ENCODE peak calls at places on chromosomes 2 and 18, in seven cellular contexts. N is GM06990, C is stomach, X is IMR-90, H is heart right ventricle, D is colonic mucosa, F is cardiac muscle cell. V is an unnamed sample.

GRCh38 chr2:60432202-60432601 is 121.3 kb downstream of the BCL11A start:
- DNase-seq in N (no peak), C (no peak), X (no peak), H (no peak), D (no peak), F (no peak), V (peak; percentile 40)

GRCh38 chr2:91974401-91975129 is 2896.7 kb upstream of the TEKT4 start:
- DNase-seq in N (no peak), C (no peak), X (no peak), H (no peak), D (no peak), F (no peak), V (no peak)

GRCh38 chr2:180000434-180000833 is 6.7 kb downstream of the CWC22 start:
- DNase-seq in N (no peak), C (no peak), X (peak; percentile 36), H (no peak), D (no peak), F (peak; percentile 37), V (peak; percentile 42)

GRCh38 chr18:80229342-80229741 is 18.0 kb downstream of the PARD6G start:
- DNase-seq in N (no peak), C (no peak), X (no peak), H (no peak), D (no peak), F (peak; percentile 37), V (no peak)

GRCh38 chr2:12697617-12698016 is 19.1 kb upstream of the TRIB2 start:
- DNase-seq in N (no peak), C (no peak), X (no peak), H (no peak), D (no peak), F (no peak), V (peak; percentile 88)

GRCh38 chr2:8317419-8317818 is 364.4 kb upstream of the ID2 start:
- DNase-seq in N (no peak), C (no peak), X (no peak), H (no peak), D (peak; percentile 13), F (no peak), V (no peak)

GRCh38 chr2:12151716-12152115 is 405.3 kb downstream of the LPIN1 start:
- DNase-seq in N (no peak), C (no peak), X (no peak), H (no peak), D (no peak), F (no peak), V (peak; percentile 78)

GRCh38 chr18:35131387-35132283 is 90.4 kb downstream of the MAPRE2 start:
- DNase-seq in N (no peak), C (no peak), X (peak; percentile 24), H (no peak), D (no peak), F (no peak), V (no peak)

GRCh38 chr18:54612237-54612636 is 21.2 kb downstream of the DYNAP start:
- DNase-seq in N (no peak), C (no peak), X (no peak), H (no peak), D (no peak), F (no peak), V (peak; percentile 94)

GRCh38 chr2:45554073-45554742 is 56.9 kb downstream of the SRBD1 start:
- DNase-seq in N (no peak), C (no peak), X (peak; percentile 62), H (no peak), D (no peak), F (peak; percentile 68), V (no peak)

GRCh38 chr2:119225084-119225864 is 1.6 kb downstream of the STEAP3 start:
- DNase-seq in N (no peak), C (peak; percentile 75), X (peak; percentile 32), H (no peak), D (peak; percentile 76), F (no peak), V (no peak)

GRCh38 chr2:204950695-204951094 is 405.4 kb downstream of the PARD3B start:
- DNase-seq in N (no peak), C (no peak), X (peak; percentile 62), H (no peak), D (no peak), F (no peak), V (peak; percentile 26)

GRCh38 chr18:28067346-28067745 is 109.6 kb downstream of the CDH2 start:
- DNase-seq in N (no peak), C (no peak), X (no peak), H (no peak), D (no peak), F (no peak), V (no peak)

GRCh38 chr2:102771114-102771513 is 9.3 kb downstream of the TMEM182 start:
- DNase-seq in N (no peak), C (no peak), X (peak; percentile 5), H (no peak), D (no peak), F (no peak), V (no peak)

GRCh38 chr2:49360051-49360767 is 205.9 kb upstream of the FSHR start:
- DNase-seq in N (no peak), C (no peak), X (no peak), H (no peak), D (no peak), F (no peak), V (no peak)

GRCh38 chr2:226256237-226256636 is 543.4 kb downstream of the IRS1 start:
- DNase-seq in N (no peak), C (no peak), X (peak; percentile 82), H (no peak), D (no peak), F (peak; percentile 20), V (peak; percentile 90)

GRCh38 chr2:64846175-64846574 is 143.0 kb upstream of the SLC1A4 start:
- DNase-seq in N (no peak), C (no peak), X (peak; percentile 55), H (no peak), D (no peak), F (peak; percentile 90), V (peak; percentile 59)

GRCh38 chr18:63266888-63267790 is 52.4 kb downstream of the BCL2 start:
- DNase-seq in N (no peak), C (no peak), X (no peak), H (no peak), D (no peak), F (no peak), V (no peak)

GRCh38 chr2:225031599-225031998 is 10.7 kb downstream of the DOCK10 start:
- DNase-seq in N (no peak), C (no peak), X (no peak), H (no peak), D (no peak), F (no peak), V (no peak)

GRCh38 chr2:4354678-4355077 is 651.3 kb downstream of the DCDC2C start:
- DNase-seq in N (no peak), C (no peak), X (no peak), H (peak; percentile 5), D (no peak), F (no peak), V (no peak)

GRCh38 chr18:21458788-21459187 is 141.7 kb downstream of the ESCO1 start:
- DNase-seq in N (no peak), C (no peak), X (no peak), H (no peak), D (no peak), F (no peak), V (no peak)

GRCh38 chr18:21257383-21257782 is 15.4 kb downstream of the GREB1L start:
- DNase-seq in N (no peak), C (no peak), X (peak; percentile 2), H (no peak), D (no peak), F (peak; percentile 11), V (no peak)

GRCh38 chr2:7191927-7192326 is 274.7 kb downstream of the RNF144A start:
- DNase-seq in N (no peak), C (no peak), X (peak; percentile 62), H (no peak), D (no peak), F (peak; percentile 84), V (peak; percentile 48)

GRCh38 chr2:187519419-187520120 is 34.7 kb downstream of the TFPI start:
- DNase-seq in N (no peak), C (no peak), X (no peak), H (no peak), D (no peak), F (no peak), V (no peak)

DNA sequence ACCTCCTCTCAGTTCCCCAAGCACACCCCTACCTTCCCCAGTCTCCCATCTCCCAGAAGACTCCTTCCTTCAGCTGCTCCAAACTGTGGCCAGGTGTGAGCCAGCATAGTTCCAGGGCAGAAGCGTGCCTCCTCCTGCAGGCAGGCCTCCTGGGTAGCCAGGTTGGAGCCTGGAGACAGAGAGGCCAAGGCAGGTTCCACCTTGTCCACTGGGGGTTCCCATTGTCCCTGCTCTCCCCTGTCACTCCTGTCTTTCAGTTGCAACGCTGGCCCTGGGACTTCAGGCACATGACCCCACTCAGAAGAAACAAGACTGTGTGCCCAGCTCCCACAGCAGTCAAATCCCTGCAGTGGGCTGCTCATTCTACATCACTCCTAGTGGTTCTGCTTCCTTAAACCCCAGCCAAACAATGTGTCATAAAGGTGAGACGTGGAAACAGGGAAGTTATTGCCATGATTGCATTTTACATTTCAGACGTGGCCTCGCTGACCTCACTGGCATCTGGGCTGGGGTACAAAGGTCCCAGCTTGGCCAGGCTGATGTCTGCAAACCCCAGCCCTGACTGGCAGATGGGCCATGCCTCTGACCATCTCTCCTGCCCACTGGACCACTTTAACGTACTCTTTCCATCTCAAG is 96.5 kb upstream of the BOD1L2 start:
- DNase-seq in N (no peak), C (no peak), X (no peak), H (no peak), D (peak; percentile 82), F (no peak), V (no peak)
- H3K27me3 ChIP-seq in N (no peaks in the 10 kb centered on the region), C (no peaks in the 10 kb centered on the region), X (peaks cover 4% of the 10 kb centered on the region), H (no peaks in the 10 kb centered on the region), D (no peaks in the 10 kb centered on the region), F (no peaks in the 10 kb centered on the region), V (no peaks in the 10 kb centered on the region)

GRCh38 chr2:133286326-133286922 is 281.8 kb downstream of the NCKAP5 start:
- DNase-seq in N (no peak), C (no peak), X (peak; percentile 81), H (no peak), D (no peak), F (no peak), V (peak; percentile 54)
- TF ChIP-seq CTCF in N (no peak), C (no peak), X (peak; percentile 25), H (no peak), D (no peak), F (no peak), V (no peak)

DNA sequence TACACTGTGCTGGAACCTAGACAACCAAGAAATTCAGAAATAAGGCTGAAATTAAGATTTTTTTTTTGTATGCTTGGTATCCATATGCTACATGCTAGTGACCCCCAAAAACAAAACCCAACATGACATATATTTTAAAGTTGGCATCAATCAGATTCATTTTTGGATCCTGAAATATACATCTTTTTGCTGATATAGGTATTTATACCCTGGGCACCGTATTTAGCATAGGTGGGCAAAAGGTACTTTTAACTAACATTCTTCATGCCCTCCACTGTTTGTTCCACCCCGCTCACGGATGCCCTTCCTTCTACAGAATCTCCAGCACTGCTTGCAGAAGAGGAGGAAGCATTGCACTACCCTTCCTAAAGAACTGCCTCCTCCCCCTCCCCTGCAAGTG is 52.6 kb downstream of the SPOPL start:
- DNase-seq in N (no peak), C (no peak), X (no peak), H (no peak), D (no peak), F (no peak), V (no peak)
- H3K27me3 ChIP-seq in N (no peaks in the 10 kb centered on the region), C (no peaks in the 10 kb centered on the region), X (no peaks in the 10 kb centered on the region), H (no peaks in the 10 kb centered on the region), D (no peaks in the 10 kb centered on the region), F (no peaks in the 10 kb centered on the region), V (no peaks in the 10 kb centered on the region)

DNA sequence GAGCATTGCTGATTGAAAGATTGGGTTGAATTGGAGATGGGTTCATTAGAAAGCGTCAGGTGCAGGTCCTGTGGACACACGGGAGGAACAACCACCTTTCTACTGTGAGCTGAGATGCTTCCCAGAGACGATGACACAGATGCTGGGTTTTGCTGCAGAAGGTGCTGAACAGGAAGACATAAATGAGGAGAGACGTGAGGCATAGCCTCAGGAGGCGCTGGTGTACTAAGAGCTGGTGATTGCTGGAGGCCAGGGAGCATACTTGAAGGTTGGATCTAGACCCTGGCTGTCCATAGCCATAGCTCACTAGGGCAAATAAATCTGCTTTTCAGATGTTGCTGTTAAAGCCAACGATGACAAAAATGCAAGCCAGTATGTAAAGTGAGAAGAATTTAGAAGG is 153.6 kb downstream of the SOX11 start:
- DNase-seq in N (no peak), C (no peak), X (no peak), H (no peak), D (no peak), F (no peak), V (no peak)
- TF ChIP-seq CTCF in N (no peak), C (no peak), X (no peak), H (no peak), D (no peak), F (no peak), V (no peak)

V was measured in bronchial epithelial cell.